ENCODE peak calls at places on chromosome 11, in four cellular contexts. O is AG04449, J is kidney epithelial cell, F is testis. K is an unnamed sample.

GRCh38 chr11:18981897-18982296 is 42.7 kb upstream of the MRGPRX1 start:
- DNase-seq in O (no peak), J (no peak), F (no peak), K (no peak)

GRCh38 chr11:8566613-8567210 is 27.3 kb downstream of the STK33 start:
- DNase-seq in O (no peak), J (no peak), F (no peak), K (peak; percentile 18)

GRCh38 chr11:72805214-72805613 is 9.0 kb upstream of the ATG16L2 start:
- DNase-seq in O (no peak), J (no peak), F (no peak), K (no peak)

GRCh38 chr11:6667733-6668374 is 12.2 kb upstream of the DCHS1 start:
- DNase-seq in O (no peak), J (no peak), F (no peak), K (no peak)

GRCh38 chr11:69201764-69202370 is 46.1 kb downstream of the SMIM38 start:
- DNase-seq in O (no peak), J (no peak), F (no peak), K (no peak)

GRCh38 chr11:65290448-65291165 is 24.1 kb upstream of the CDC42EP2 start:
- DNase-seq in O (peak; percentile 97), J (no peak), F (peak; percentile 87), K (no peak)

GRCh38 chr11:119641991-119642745 is 86.8 kb downstream of the NECTIN1 start:
- DNase-seq in O (no peak), J (no peak), F (peak; percentile 22), K (no peak)

GRCh38 chr11:10900686-10901415 is 43.0 kb upstream of the ZBED5 start:
- DNase-seq in O (no peak), J (no peak), F (no peak), K (no peak)

GRCh38 chr11:64759722-64760719 is at the start of gene PYGM:
- DNase-seq in O (no peak), J (no peak), F (peak; percentile 83), K (peak; percentile 74)

GRCh38 chr11:130178992-130179391 is 19.4 kb downstream of the ST14 start:
- DNase-seq in O (no peak), J (no peak), F (no peak), K (no peak)

GRCh38 chr11:130175898-130176297 is 16.3 kb downstream of the ST14 start:
- DNase-seq in O (no peak), J (no peak), F (no peak), K (no peak)

GRCh38 chr11:130178441-130178971 is 18.9 kb downstream of the ST14 start:
- DNase-seq in O (no peak), J (no peak), F (no peak), K (no peak)

GRCh38 chr11:130179396-130180306 is 20.1 kb downstream of the ST14 start:
- DNase-seq in O (no peak), J (peak; percentile 77), F (no peak), K (no peak)

GRCh38 chr11:130177782-130178181 is 18.2 kb downstream of the ST14 start:
- DNase-seq in O (no peak), J (no peak), F (no peak), K (no peak)
- TF ChIP-seq CTCF in O (no peak), J (no peak), F (no peak), K (no peak)

DNA sequence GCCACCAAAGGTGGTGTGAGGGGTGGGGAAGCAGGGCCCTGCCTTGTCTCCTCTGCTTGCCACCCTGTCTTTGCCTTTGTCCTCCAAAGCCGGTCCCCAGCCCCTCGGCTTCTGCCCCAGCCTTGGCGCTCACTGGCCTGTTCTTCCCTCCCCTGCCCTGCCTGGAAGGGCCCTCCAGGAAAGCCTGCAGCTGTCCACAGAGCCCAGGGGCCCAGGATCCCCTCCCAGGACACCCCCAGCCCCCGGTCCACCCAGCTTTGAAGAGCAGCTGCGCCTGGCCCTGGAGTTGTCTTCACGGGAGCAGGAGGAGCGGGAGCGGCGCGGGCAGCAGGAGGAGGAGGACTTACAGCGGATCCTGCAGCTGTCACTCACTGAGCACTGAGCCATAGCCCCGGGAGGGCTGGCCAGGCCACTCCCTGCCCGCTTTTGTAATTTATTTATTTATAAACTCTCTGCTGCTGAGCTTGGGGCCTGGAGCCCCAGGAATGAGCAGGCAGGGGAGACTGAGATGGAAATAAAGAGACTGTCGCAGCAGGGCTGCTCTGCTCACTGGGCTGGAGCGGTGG is 1.3 kb upstream of the SSH3 start:
- DNase-seq in O (no peak), J (no peak), F (no peak), K (no peak)
- H3K4me3 ChIP-seq in O (no peak overlapping the region), J (no peak overlapping the region), F (no peak overlapping the region), K (no peak overlapping the region)

DNA sequence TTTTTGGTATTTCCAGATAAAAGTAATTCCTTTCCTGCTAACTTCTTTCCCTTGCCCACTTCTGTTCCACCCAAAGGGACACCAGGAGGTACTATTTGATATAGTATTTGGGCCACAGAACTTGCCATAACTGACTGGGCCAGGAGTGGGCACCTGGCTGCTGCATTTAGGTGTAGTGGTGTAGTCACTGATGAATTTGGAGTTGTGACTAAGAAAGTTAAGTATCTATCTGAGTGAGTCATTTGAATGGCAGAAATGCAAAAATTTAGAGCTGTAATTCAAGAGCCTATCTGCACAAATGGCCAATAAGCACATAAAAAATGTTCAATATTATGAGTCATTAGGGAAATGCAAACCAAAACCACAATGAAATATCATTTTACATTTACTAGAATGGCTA is 14.8 kb downstream of the GLYATL2 start:
- DNase-seq in O (peak; percentile 26), J (no peak), F (no peak), K (no peak)
- TF ChIP-seq CTCF in O (no peak), J (no peak), F (no peak), K (no peak)

GRCh38 chr11:70825893-70826540 is 426.4 kb downstream of the SHANK2 start:
- DNase-seq in O (no peak), J (no peak), F (peak; percentile 54), K (no peak)
- H3K4me3 ChIP-seq in O (no peak overlapping the region), J (no peak overlapping the region), F (peak overlapping the region; percentile 5), K (no peak overlapping the region)

GRCh38 chr11:121743285-121743684 is 290.5 kb upstream of the SORL1-AS1 start:
- DNase-seq in O (no peak), J (no peak), F (no peak), K (no peak)
- TF ChIP-seq CTCF in O (no peak), J (no peak), F (no peak), K (no peak)

GRCh38 chr11:118606157-118606843 is 1.1 kb upstream of the PHLDB1 start:
- DNase-seq in O (no peak), J (no peak), F (no peak), K (no peak)

GRCh38 chr11:118607401-118608267 is at the start of gene PHLDB1:
- DNase-seq in O (no peak), J (no peak), F (peak; percentile 70), K (no peak)

GRCh38 chr11:118605116-118605867 is 2.1 kb upstream of the PHLDB1 start:
- DNase-seq in O (peak; percentile 38), J (no peak), F (peak; percentile 82), K (no peak)

GRCh38 chr11:118608268-118609214 is 1.1 kb downstream of the PHLDB1 start:
- DNase-seq in O (no peak), J (no peak), F (peak; percentile 78), K (no peak)

GRCh38 chr11:118606844-118607228 is 579 bp upstream of the PHLDB1 start:
- DNase-seq in O (no peak), J (no peak), F (no peak), K (no peak)
- H3K4me3 ChIP-seq in O (no peak overlapping the region), J (peak overlapping the region; percentile 64), F (no peak overlapping the region), K (no peak overlapping the region)

K was measured in retinal pigment epithelial cell.